ENCODE peak calls at places on chromosomes 16 and 17, in six cellular contexts. U, D, M, B, J and C are unnamed samples.

GRCh38 chr16:89256651-89257254 is 39.2 kb downstream of the ZNF778 start:
- DNase-seq in U (no peak), D (peak), M (no peak), B (peak), J (peak), C (no peak)

GRCh38 chr17:79658811-79659207 is 48.0 kb upstream of the RBFOX3 start:
- DNase-seq in U (no peak), D (no peak), M (no peak), B (peak), J (no peak), C (peak)

GRCh38 chr16:68776821-68777485 is 39.9 kb downstream of the CDH1 start:
- DNase-seq in U (no peak), D (no peak), M (peak), B (peak), J (no peak), C (no peak)

GRCh38 chr17:58487589-58488427 is at the start of gene HSF5:
- DNase-seq in U (no peak), D (peak), M (no peak), B (peak), J (no peak), C (peak)

GRCh38 chr16:73713301-73713700 is 583.3 kb upstream of the PSMD7 start:
- DNase-seq in U (no peak), D (no peak), M (no peak), B (no peak), J (no peak), C (no peak)

GRCh38 chr16:48054881-48055601 is 100.8 kb downstream of the ABCC12 start:
- DNase-seq in U (no peak), D (no peak), M (peak), B (peak), J (peak), C (peak)

GRCh38 chr16:76639685-76640289 is 362.6 kb downstream of the CNTNAP4 start:
- DNase-seq in U (no peak), D (no peak), M (peak), B (peak), J (no peak), C (peak)

GRCh38 chr17:27496501-27496943 is 40.3 kb downstream of the KSR1 start:
- DNase-seq in U (no peak), D (no peak), M (no peak), B (no peak), J (no peak), C (peak)

GRCh38 chr16:28590384-28591340 is 6.2 kb downstream of the SULT1A2 start:
- DNase-seq in U (no peak), D (no peak), M (no peak), B (no peak), J (no peak), C (no peak)

GRCh38 chr16:49024896-49025295 is 256.7 kb downstream of the CBLN1 start:
- DNase-seq in U (no peak), D (no peak), M (no peak), B (no peak), J (no peak), C (no peak)

GRCh38 chr16:62064173-62064572 is 27.9 kb upstream of the CDH8 start:
- DNase-seq in U (no peak), D (no peak), M (no peak), B (no peak), J (no peak), C (no peak)

GRCh38 chr16:13419589-13419988 is 500.4 kb upstream of the ERCC4 start:
- DNase-seq in U (no peak), D (no peak), M (no peak), B (no peak), J (no peak), C (no peak)

GRCh38 chr17:42120161-42121065 is 754 bp downstream of the KAT2A start:
- DNase-seq in U (no peak), D (no peak), M (no peak), B (peak), J (no peak), C (no peak)

GRCh38 chr16:8867483-8868271 is 1.1 kb downstream of the CARHSP1 start:
- DNase-seq in U (no peak), D (peak), M (no peak), B (peak), J (no peak), C (no peak)

GRCh38 chr16:75289189-75289588 is 37.8 kb upstream of the BCAR1 start:
- DNase-seq in U (no peak), D (no peak), M (no peak), B (no peak), J (peak), C (no peak)

GRCh38 chr17:30524847-30525246 is 47.6 kb downstream of the GOSR1 start:
- DNase-seq in U (no peak), D (no peak), M (no peak), B (no peak), J (peak), C (no peak)

GRCh38 chr17:7084058-7084457 is 4.0 kb upstream of the CLEC10A start:
- DNase-seq in U (no peak), D (no peak), M (peak), B (no peak), J (no peak), C (no peak)

GRCh38 chr16:64711026-64711425 is 410.8 kb downstream of the CDH11 start:
- DNase-seq in U (no peak), D (no peak), M (no peak), B (no peak), J (no peak), C (no peak)

GRCh38 chr17:65474658-65475057 is 86.8 kb downstream of the AXIN2 start:
- DNase-seq in U (no peak), D (no peak), M (no peak), B (no peak), J (no peak), C (no peak)

GRCh38 chr16:75552951-75553350 is 3.1 kb downstream of the TMEM231 start:
- DNase-seq in U (no peak), D (no peak), M (no peak), B (no peak), J (no peak), C (no peak)

GRCh38 chr17:22278302-22279275 is 586.3 kb downstream of the KCNJ18 start:
- DNase-seq in U (no peak), D (no peak), M (no peak), B (no peak), J (no peak), C (no peak)

GRCh38 chr17:29176500-29177351 is 3.5 kb downstream of the MYO18A start:
- DNase-seq in U (no peak), D (peak), M (no peak), B (peak), J (peak), C (peak)

GRCh38 chr17:61485067-61485775 is 33.0 kb downstream of the TBX4 start:
- DNase-seq in U (no peak), D (no peak), M (no peak), B (no peak), J (no peak), C (no peak)

GRCh38 chr16:80314042-80314441 is 226.8 kb upstream of the DYNLRB2 start:
- DNase-seq in U (no peak), D (no peak), M (no peak), B (no peak), J (no peak), C (no peak)

GRCh38 chr17:46053911-46054534 is 55.0 kb downstream of the STH start:
- DNase-seq in U (no peak), D (no peak), M (no peak), B (no peak), J (peak), C (no peak)

GRCh38 chr17:37770631-37771518 is 26.0 kb upstream of the HNF1B start:
- DNase-seq in U (no peak), D (peak), M (no peak), B (peak), J (peak), C (no peak)

GRCh38 chr17:15092762-15093161 is 172.4 kb downstream of the PMP22 start:
- DNase-seq in U (no peak), D (no peak), M (no peak), B (no peak), J (peak), C (no peak)

GRCh38 chr16:30889721-30890120 is 4.2 kb downstream of the BCL7C start:
- DNase-seq in U (peak), D (no peak), M (no peak), B (no peak), J (no peak), C (no peak)

GRCh38 chr17:285751-286422 is 66.7 kb downstream of the RPH3AL start:
- DNase-seq in U (no peak), D (no peak), M (no peak), B (no peak), J (no peak), C (no peak)

GRCh38 chr16:9128346-9129342 is 37.2 kb downstream of the HAPSTR1 start:
- DNase-seq in U (no peak), D (no peak), M (no peak), B (no peak), J (no peak), C (no peak)

GRCh38 chr17:79789943-79790804 is 6.7 kb downstream of the CBX8 start:
- DNase-seq in U (no peak), D (no peak), M (no peak), B (no peak), J (peak), C (no peak)

GRCh38 chr16:48903054-48903453 is 293.1 kb upstream of the N4BP1 start:
- DNase-seq in U (no peak), D (no peak), M (no peak), B (no peak), J (no peak), C (no peak)

GRCh38 chr17:64131606-64132270 is 1.8 kb upstream of the ERN1 start:
- DNase-seq in U (no peak), D (no peak), M (no peak), B (no peak), J (no peak), C (no peak)